ENCODE peak calls at places on chromosomes 12 and 14, in ten cellular contexts. M is ovary, E is upper lobe of left lung, V is Peyer's patch, U is lower leg skin, R is stomach, D is breast epithelium, G is transverse colon, Q is endothelial cell of umbilical vein, F is adrenal gland. P is an unnamed sample.

GRCh38 chr14:85572845-85573244 is 42.9 kb downstream of the FLRT2 start:
- DNase-seq in M (no peak), E (no peak), V (no peak), U (no peak), R (no peak), D (no peak), G (no peak), Q (peak), F (no peak), P (no peak)

GRCh38 chr12:121956041-121956341 is 37.6 kb downstream of the CFAP251 start:
- DNase-seq in M (no peak), E (no peak), V (no peak), U (no peak), R (no peak), D (no peak), G (no peak), Q (no peak), F (no peak), P (no peak)

GRCh38 chr12:109047081-109047805 is 5.1 kb upstream of the USP30 start:
- DNase-seq in M (no peak), E (no peak), V (no peak), U (no peak), R (no peak), D (no peak), G (no peak), Q (no peak), F (no peak), P (no peak)

GRCh38 chr12:5013206-5013830 is 30.4 kb upstream of the KCNA5 start:
- DNase-seq in M (no peak), E (no peak), V (no peak), U (no peak), R (no peak), D (no peak), G (no peak), Q (no peak), F (no peak), P (no peak)

GRCh38 chr12:19129486-19130223 is at the start of gene PLEKHA5:
- DNase-seq in M (peak), E (peak), V (peak), U (peak), R (peak), D (peak), G (peak), Q (peak), F (peak), P (peak)

GRCh38 chr14:90521121-90521929 is 124.5 kb downstream of the CALM1 start:
- DNase-seq in M (peak), E (peak), V (peak), U (no peak), R (peak), D (no peak), G (no peak), Q (no peak), F (peak), P (no peak)

GRCh38 chr14:100116134-100116533 is 43.3 kb downstream of the DEGS2 start:
- DNase-seq in M (no peak), E (no peak), V (no peak), U (no peak), R (no peak), D (no peak), G (no peak), Q (no peak), F (no peak), P (no peak)

GRCh38 chr14:73696466-73697390 is 17.5 kb downstream of the PNMA1 start:
- DNase-seq in M (no peak), E (no peak), V (no peak), U (no peak), R (no peak), D (no peak), G (no peak), Q (peak), F (no peak), P (peak)

GRCh38 chr12:110531741-110532333 is 29.7 kb downstream of the RAD9B start:
- DNase-seq in M (no peak), E (no peak), V (no peak), U (no peak), R (no peak), D (no peak), G (no peak), Q (no peak), F (no peak), P (no peak)

GRCh38 chr12:53224268-53224896 is 7.6 kb downstream of the RARG start:
- DNase-seq in M (no peak), E (no peak), V (no peak), U (no peak), R (no peak), D (no peak), G (no peak), Q (no peak), F (no peak), P (no peak)

GRCh38 chr14:23183479-23183878 is at the start of gene SLC7A8:
- DNase-seq in M (peak), E (peak), V (peak), U (peak), R (peak), D (peak), G (peak), Q (peak), F (peak), P (no peak)

GRCh38 chr14:22047105-22047504 is 373.5 kb upstream of the OR4E1 start:
- DNase-seq in M (no peak), E (no peak), V (no peak), U (no peak), R (no peak), D (no peak), G (no peak), Q (peak), F (no peak), P (peak)

GRCh38 chr12:3332190-3332589 is 158.8 kb upstream of the PRMT8 start:
- DNase-seq in M (no peak), E (no peak), V (no peak), U (no peak), R (no peak), D (no peak), G (no peak), Q (no peak), F (no peak), P (no peak)

GRCh38 chr14:50045837-50046236 is 70.5 kb downstream of the VCPKMT start:
- DNase-seq in M (no peak), E (no peak), V (no peak), U (no peak), R (no peak), D (no peak), G (no peak), Q (no peak), F (no peak), P (peak)

GRCh38 chr14:50044040-50044651 is 72.2 kb downstream of the VCPKMT start:
- DNase-seq in M (no peak), E (no peak), V (no peak), U (no peak), R (no peak), D (no peak), G (no peak), Q (no peak), F (no peak), P (no peak)

GRCh38 chr14:50047274-50047676 is 69.1 kb downstream of the VCPKMT start:
- DNase-seq in M (no peak), E (no peak), V (peak), U (no peak), R (peak), D (no peak), G (peak), Q (peak), F (peak), P (no peak)

GRCh38 chr14:50041980-50042379 is 74.4 kb downstream of the VCPKMT start:
- DNase-seq in M (no peak), E (no peak), V (no peak), U (no peak), R (no peak), D (no peak), G (no peak), Q (no peak), F (no peak), P (no peak)

GRCh38 chr14:50045039-50045711 is 71.2 kb downstream of the VCPKMT start:
- DNase-seq in M (peak), E (no peak), V (peak), U (peak), R (peak), D (peak), G (peak), Q (peak), F (peak), P (peak)
- TF ChIP-seq POLR2A in M (no peak), E (no peak), V (no peak), U (no peak), R (no peak), D (no peak), G (peak), Q (no peak), F (no peak), P (no peak)

GRCh38 chr12:130838951-130839769 is at the start of gene STX2:
- DNase-seq in M (peak), E (peak), V (peak), U (peak), R (peak), D (peak), G (peak), Q (peak), F (peak), P (peak)
- TF ChIP-seq POLR2A in M (no peak), E (no peak), V (no peak), U (no peak), R (no peak), D (no peak), G (no peak), Q (no peak), F (peak), P (no peak)

DNA sequence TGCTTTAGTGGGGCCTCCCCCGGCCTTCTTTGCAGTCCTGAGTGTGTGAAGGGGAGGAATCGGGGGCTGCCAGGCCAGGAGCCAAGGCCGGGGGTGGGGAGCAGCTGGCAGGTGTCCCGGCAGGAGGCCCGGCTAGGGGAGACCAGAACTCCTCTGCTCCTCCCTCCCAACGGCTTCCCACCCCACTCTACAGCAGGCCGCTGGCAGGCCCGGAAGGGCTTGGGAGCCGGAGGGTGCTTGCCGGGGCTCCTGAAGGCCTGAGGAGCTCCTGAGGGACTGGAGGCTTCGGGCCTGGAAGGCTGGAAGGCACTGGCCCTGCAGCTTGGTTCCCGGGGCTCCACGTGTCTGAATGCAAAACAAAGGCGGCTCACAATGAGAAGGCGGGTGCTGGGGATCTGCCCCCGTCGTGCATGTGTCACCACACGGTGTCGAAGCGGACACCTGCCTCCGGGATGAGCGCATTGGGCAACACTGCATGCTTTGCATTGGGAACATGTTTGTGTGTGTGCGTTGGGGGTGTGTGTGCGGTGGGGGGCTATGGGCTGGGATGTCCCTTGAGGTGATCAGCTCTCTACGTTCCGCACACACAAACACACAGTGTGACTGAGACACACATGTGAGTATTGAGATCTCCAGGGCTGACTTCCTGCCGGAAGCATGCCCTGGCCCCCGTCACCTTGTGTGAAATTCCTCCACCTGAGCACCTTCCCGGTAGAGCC is 30.9 kb upstream of the ANKRD9 start:
- DNase-seq in M (peak), E (peak), V (no peak), U (no peak), R (no peak), D (no peak), G (no peak), Q (no peak), F (no peak), P (no peak)
- TF ChIP-seq POLR2A in M (no peak), E (no peak), V (no peak), U (no peak), R (no peak), D (no peak), G (no peak), Q (no peak), F (no peak), P (no peak)

GRCh38 chr14:54567634-54568561 is 970 bp downstream of the SAMD4A start:
- DNase-seq in M (peak), E (peak), V (peak), U (peak), R (peak), D (no peak), G (peak), Q (peak), F (peak), P (peak)

GRCh38 chr14:54565236-54566151 is 1.4 kb upstream of the SAMD4A start:
- DNase-seq in M (peak), E (peak), V (peak), U (peak), R (peak), D (peak), G (peak), Q (peak), F (peak), P (peak)

GRCh38 chr14:54567224-54567633 is 301 bp downstream of the SAMD4A start:
- DNase-seq in M (peak), E (peak), V (no peak), U (peak), R (peak), D (no peak), G (peak), Q (no peak), F (no peak), P (no peak)

GRCh38 chr14:54566152-54566409 is 847 bp upstream of the SAMD4A start:
- DNase-seq in M (no peak), E (no peak), V (no peak), U (no peak), R (no peak), D (no peak), G (no peak), Q (no peak), F (no peak), P (no peak)

GRCh38 chr14:54566410-54567223 is at the start of gene SAMD4A:
- DNase-seq in M (peak), E (peak), V (peak), U (peak), R (peak), D (peak), G (peak), Q (peak), F (peak), P (peak)
- TF ChIP-seq POLR2A in M (peak), E (no peak), V (no peak), U (no peak), R (no peak), D (no peak), G (peak), Q (no peak), F (peak), P (no peak)

DNA sequence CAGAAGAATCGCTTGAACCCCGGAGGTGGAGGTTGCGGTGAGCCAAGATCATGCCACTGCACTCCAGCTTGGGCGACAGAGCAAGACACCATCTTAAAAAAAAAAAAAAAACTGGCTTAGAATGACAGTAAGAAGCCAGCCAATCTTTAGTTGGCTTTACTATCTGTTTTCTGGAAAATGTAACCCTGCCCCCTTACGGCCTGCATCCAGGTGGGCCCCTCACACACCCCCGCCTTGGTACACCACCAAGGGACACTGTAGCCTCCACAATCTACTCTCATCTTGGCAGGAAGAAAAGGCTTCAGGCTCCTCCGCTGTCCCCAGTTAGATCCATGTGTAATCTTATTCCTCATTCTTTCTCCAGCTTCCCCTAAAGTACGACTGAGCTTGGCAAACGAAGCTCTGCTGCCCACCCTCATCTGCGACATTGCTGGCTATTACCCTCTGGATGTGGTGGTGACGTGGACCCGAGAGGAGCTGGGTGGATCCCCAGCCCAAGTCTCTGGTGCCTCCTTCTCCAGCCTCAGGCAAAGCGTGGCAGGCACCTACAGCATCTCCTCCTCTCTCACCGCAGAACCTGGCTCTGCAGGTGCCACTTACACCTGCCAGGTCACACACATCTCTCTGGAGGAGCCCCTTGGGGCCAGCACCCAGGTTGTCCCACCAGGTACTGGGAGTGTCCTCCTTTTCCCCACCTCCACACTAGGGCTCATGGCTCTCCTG is 6.6 kb downstream of the TAPBPL start:
- DNase-seq in M (no peak), E (no peak), V (no peak), U (no peak), R (no peak), D (no peak), G (no peak), Q (no peak), F (no peak), P (no peak)
- TF ChIP-seq POLR2A in M (no peak), E (no peak), V (no peak), U (no peak), R (no peak), D (no peak), G (no peak), Q (no peak), F (no peak), P (peak)

DNA sequence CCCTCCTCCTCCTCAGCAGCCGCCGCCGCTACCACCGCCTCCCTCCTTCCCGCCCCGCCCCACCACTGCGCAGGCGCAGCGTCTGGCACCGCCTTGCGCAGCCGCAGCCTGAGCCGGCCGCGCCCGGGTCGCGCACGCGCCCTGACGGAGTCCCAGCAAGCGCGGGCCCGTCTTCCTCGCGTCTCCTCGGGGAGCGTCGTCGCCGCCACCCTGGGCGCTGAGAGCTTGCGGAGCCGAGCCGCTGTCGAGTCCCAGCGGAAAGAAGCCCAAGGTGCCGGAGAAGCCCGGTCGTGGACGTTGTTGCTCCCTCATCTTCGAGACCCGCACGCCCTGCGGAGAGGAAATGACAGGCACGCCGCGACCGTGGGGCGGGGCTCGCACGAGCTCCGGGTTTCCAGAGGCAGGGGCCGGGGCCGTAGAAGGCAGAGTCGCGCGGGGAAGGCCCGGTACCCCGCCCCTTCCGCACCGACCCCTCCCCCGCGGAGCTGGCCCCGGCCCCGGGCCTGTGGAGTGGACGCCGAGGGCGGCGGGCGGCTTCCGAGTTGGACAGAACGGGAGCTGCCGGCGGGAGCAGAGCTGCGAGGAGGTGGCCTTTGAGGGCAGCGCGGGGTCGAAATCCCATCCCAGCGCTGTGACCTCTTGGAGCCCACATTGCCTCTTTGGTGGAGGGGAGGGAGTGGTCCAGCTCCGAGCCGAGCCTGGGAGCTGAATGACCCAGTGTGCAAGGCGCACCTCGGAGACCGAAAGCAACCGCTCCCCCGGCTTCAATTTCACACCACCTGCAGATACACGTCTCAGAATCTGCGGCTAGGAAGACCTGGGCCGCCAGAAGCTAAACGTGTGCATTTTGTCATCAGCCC is 469 bp upstream of the RAB35 start:
- DNase-seq in M (peak), E (peak), V (peak), U (peak), R (peak), D (peak), G (peak), Q (peak), F (peak), P (peak)
- TF ChIP-seq POLR2A in M (peak), E (no peak), V (peak), U (peak), R (peak), D (no peak), G (peak), Q (peak), F (peak), P (peak)

GRCh38 chr12:6899837-6900519 is 4.6 kb upstream of the LRRC23 start:
- DNase-seq in M (no peak), E (no peak), V (peak), U (peak), R (peak), D (no peak), G (peak), Q (peak), F (peak), P (peak)
- TF ChIP-seq POLR2A in M (no peak), E (no peak), V (no peak), U (no peak), R (no peak), D (no peak), G (peak), Q (no peak), F (no peak), P (peak)

DNA sequence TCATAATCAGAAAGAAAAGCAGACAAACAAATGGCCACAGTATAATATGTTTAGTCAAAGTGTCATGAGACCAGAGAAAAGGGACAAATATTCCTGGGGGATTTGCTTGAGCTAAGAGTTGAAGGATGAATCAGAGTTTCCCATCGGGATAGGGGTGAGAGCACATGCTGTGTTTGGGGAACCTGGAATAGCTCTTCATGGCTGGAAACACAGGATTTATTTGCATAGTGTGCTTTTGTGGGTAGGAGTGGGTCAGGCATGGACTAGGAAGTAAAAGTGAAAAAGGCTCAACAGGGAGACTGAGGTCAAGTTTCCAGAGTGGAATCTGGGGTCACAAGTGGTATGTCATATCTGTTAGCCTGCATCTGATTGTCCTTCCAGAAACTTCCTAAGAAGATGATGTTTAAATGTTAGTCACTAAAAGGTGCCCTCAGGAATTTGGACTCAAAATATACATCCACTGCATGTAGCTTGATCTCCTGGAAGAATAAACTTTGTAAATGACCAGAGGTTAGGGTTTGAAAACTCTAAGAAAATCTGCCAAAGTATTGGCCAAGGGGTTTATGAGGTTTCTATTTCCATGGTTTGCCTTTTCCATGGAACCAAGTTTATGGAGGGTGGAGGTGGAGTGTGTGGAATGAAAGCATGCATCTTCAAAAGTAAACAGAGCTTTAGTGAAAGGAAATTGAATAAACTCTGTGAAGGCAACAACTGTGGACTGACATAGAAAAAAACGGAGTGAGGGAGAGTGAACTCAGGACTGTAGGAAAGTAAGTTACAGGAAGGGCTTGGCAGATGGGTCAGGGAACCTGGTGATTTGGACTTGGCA is 344.6 kb downstream of the C12orf75 start:
- DNase-seq in M (no peak), E (no peak), V (no peak), U (no peak), R (no peak), D (no peak), G (no peak), Q (no peak), F (no peak), P (no peak)
- TF ChIP-seq POLR2A in M (no peak), E (no peak), V (no peak), U (no peak), R (no peak), D (no peak), G (no peak), Q (no peak), F (no peak), P (no peak)

P was measured in erythroblast.